ENCODE peak calls at places on chromosomes 13 and 19, in seven cellular contexts. K is K562, H is H1, S is HepG2, V is SK-N-SH, B is GM12878, D is HCT116. O is an unnamed sample.
A peak's percentile ranks its signal among the peaks of the same experiment; 100 is the strongest.

GRCh38 chr13:63327584-63327983 is 1911.9 kb upstream of the PCDH20 start:
- DNase-seq in B (no peak), H (no peak), D (no peak), V (no peak), K (no peak), S (no peak), O (no peak)

GRCh38 chr13:48975101-48975925 is at the start of gene FNDC3A:
- DNase-seq in B (no peak), K (peak; percentile 71), V (peak; percentile 94), H (peak; percentile 84), D (peak; percentile 29), S (peak; percentile 47), O (peak; percentile 47)

GRCh38 chr19:533485-534058 is 2.0 kb downstream of the CDC34 start:
- DNase-seq in H (no peak), S (no peak), D (no peak), V (no peak), K (peak; percentile 13), B (no peak), O (no peak)

GRCh38 chr13:113297370-113297871 is 382 bp downstream of the LAMP1 start:
- DNase-seq in H (no peak), V (no peak), B (no peak), D (no peak), K (peak; percentile 59), S (no peak), O (no peak)

GRCh38 chr13:110874508-110874960 is 40.3 kb downstream of the ANKRD10 start:
- DNase-seq in K (peak; percentile 90), V (peak; percentile 96), B (no peak), S (peak; percentile 37), D (peak; percentile 39), H (peak; percentile 93), O (peak; percentile 72)

GRCh38 chr13:99380402-99380801 is 73.2 kb upstream of the GPR183 start:
- DNase-seq in D (no peak), H (peak; percentile 29), V (no peak), B (no peak), K (no peak), S (no peak), O (no peak)

GRCh38 chr13:99269627-99270252 is 11.6 kb upstream of the GPR18 start:
- DNase-seq in D (peak; percentile 38), S (peak; percentile 25), B (no peak), K (peak; percentile 23), H (no peak), V (peak; percentile 17), O (no peak)

GRCh38 chr19:31451686-31452325 is 102.6 kb upstream of the TSHZ3 start:
- DNase-seq in S (no peak), V (no peak), H (no peak), B (no peak), D (no peak), K (no peak), O (no peak)

GRCh38 chr19:19860756-19861390 is 4.8 kb upstream of the ZNF253 start:
- DNase-seq in H (peak; percentile 87), S (no peak), D (no peak), K (peak; percentile 16), V (peak; percentile 58), B (no peak), O (no peak)

GRCh38 chr19:12374026-12374425 is 8.5 kb upstream of the ZNF442 start:
- DNase-seq in S (no peak), V (no peak), K (no peak), D (no peak), B (no peak), H (no peak), O (no peak)

GRCh38 chr19:40804783-40805242 is 5.8 kb downstream of the EGLN2 start:
- DNase-seq in H (no peak), K (no peak), D (no peak), B (no peak), S (no peak), V (no peak), O (no peak)

GRCh38 chr13:99617474-99618255 is 116.4 kb downstream of the TM9SF2 start:
- DNase-seq in H (peak; percentile 73), B (no peak), V (peak; percentile 35), S (peak; percentile 33), D (peak; percentile 18), K (peak; percentile 20), O (no peak)

GRCh38 chr13:41568143-41568989 is 111.0 kb downstream of the RGCC start:
- DNase-seq in D (no peak), S (no peak), H (no peak), K (no peak), B (no peak), V (no peak), O (no peak)

GRCh38 chr13:23617551-23618014 is 47.4 kb downstream of the TNFRSF19 start:
- DNase-seq in K (no peak), H (no peak), S (no peak), D (no peak), V (no peak), B (no peak), O (no peak)

GRCh38 chr19:47613165-47614146 is 4.5 kb downstream of the BICRA start:
- DNase-seq in D (no peak), H (peak; percentile 71), S (no peak), B (no peak), K (no peak), V (peak; percentile 51), O (no peak)

DNA sequence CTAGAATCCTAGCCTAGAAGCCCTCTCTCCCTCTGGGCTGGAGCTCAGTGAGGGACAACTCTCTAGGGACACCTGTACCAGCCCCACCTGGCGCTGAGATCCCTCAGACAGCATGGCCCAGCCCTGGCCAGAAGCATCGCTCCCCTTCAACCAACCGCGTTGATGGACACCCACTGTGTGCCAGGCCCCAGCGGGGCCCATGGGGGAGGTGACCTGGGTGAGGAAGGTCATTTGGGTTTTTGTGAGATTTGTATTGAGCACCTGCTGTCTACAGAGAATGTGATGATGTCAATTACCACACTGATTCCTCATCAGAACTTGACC is 9.2 kb upstream of the ARRDC2 start:
- DNase-seq in B (no peak), K (no peak), V (no peak), D (no peak), S (no peak), H (no peak), O (no peak)
- TF ChIP-seq JUND in B (no peak), K (no peak), V (no peak), D (no peak), S (no peak), H (no peak), O (no peak)

DNA sequence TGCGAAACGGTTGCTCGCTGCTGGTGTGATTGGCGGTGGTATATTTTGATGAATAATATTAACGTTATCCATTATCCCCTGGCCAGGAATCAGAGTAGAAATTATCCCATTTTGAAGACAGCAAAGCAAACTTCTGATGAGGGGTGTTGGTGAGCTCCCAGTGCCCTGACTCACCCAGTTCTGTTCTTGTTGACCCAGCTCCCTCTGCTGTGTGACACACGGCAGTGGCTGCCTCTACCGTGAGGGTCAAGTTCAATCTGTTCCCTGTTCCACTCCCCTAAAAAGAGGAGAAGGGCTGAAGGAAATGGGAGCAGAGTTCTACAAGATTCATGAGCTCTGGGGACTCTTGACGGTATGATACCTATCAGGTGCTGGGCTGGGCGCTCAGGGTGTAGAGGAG is 2.0 kb downstream of the CAMSAP3 start:
- DNase-seq in B (no peak), S (peak; percentile 31), V (no peak), K (no peak), H (no peak), D (no peak), O (peak; percentile 43)
- TF ChIP-seq JUND in B (no peak), S (no peak), V (no peak), K (no peak), H (no peak), D (no peak), O (no peak)

DNA sequence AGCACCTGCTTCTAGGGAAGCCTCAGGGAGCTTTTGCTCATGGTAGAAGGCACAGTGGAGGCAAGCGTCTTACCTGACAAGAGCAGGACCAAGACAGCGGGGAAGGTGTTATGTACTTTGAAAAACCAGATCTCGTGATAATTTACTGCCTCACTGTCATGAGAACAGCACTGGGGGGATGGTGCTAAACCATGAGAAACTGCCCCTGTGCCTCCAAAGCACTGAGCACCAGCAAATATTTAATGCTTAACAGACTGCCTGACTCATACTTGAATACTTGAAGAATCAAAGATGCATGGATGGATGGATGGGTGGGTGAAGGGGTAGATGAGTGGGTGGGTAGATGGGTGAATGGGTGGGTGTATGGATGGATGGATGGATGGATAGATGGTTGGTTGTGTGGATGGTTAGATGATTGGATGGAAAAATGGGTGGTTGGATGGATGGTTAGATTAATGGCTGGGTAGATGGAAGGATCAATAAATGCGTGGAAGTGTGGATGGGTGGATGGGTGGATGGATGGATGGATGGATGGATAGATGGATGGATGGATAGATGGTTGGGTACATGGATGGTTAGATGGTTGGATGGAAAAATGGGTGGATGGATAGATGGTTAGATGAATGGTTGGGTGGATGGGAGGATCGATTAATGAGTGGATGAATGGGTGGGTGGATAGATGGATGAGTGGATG is 101.1 kb upstream of the IPO5 start:
- DNase-seq in K (no peak), S (no peak), B (no peak), H (no peak), V (no peak), D (no peak), O (no peak)
- TF ChIP-seq JUND in K (no peak), S (no peak), B (no peak), H (no peak), V (no peak), D (no peak), O (no peak)

GRCh38 chr13:21354721-21355120 is 104.4 kb downstream of the ZDHHC20 start:
- DNase-seq in K (no peak), D (no peak), B (no peak), V (no peak), H (no peak), S (no peak), O (no peak)
- TF ChIP-seq JUND in K (no peak), D (no peak), B (no peak), V (no peak), H (no peak), S (no peak), O (no peak)

DNA sequence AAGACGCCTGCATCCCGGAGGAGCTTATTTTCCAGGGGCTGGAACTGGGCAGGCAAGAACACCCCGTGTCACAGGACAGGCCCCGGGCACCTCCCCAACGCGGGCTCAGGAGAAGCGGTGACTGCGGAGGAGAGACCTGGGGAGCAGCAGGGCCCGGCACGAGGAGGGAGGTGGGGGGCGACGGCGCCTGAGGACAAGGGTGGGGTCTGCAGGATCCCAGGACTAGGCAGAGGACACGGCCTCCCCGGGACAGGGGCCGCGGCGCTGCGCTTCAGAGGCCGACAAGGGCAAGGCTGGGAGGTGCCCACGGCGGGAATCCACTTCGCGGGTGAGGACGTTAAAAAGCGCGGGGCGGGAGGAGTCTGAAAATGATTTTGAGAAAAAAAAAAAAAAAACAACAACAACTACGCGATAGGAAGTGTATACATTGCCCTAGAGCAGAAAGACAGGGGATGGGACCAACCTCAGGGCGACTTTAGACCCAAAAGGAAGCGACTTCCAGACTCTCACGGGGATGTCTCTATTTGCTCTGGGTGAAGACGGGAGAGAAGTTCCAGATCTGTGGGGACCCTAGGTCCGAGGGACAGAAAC is 44.9 kb downstream of the ZNF611 start:
- DNase-seq in D (no peak), H (peak; percentile 70), V (peak; percentile 61), K (peak; percentile 43), B (no peak), S (no peak), O (no peak)
- TF ChIP-seq JUND in D (no peak), H (no peak), V (no peak), K (no peak), B (no peak), S (no peak), O (no peak)

GRCh38 chr13:70253411-70253810 is 145.2 kb upstream of the KLHL1 start:
- DNase-seq in S (no peak), D (no peak), B (no peak), H (no peak), V (no peak), K (no peak), O (no peak)

GRCh38 chr13:70253834-70254233 is 145.6 kb upstream of the KLHL1 start:
- DNase-seq in H (no peak), D (no peak), S (peak; percentile 9), B (no peak), V (no peak), K (no peak), O (no peak)

GRCh38 chr13:70249332-70250064 is 141.2 kb upstream of the KLHL1 start:
- DNase-seq in V (no peak), H (no peak), K (no peak), B (no peak), D (peak; percentile 28), S (peak; percentile 87), O (peak; percentile 45)
- TF ChIP-seq JUND in V (no peak), H (no peak), K (no peak), B (no peak), D (no peak), S (no peak), O (no peak)